ENCODE peak calls at places on chromosomes 7 and 10, in seven cellular contexts. C is ACHN, O is K562, K is GM10248, Q is GM12865, V is left ventricle myocardium inferior, I is posterior vena cava. A is an unnamed sample.

GRCh38 chr10:48439031-48439430 is 132.6 kb downstream of the MAPK8 start:
- DNase-seq in V (no peak), O (no peak), Q (no peak), I (no peak), K (no peak), C (peak), A (no peak)

GRCh38 chr7:20083781-20084180 is 133.4 kb downstream of the MACC1 start:
- DNase-seq in K (no peak), I (peak), V (no peak), O (no peak), Q (peak), C (no peak), A (no peak)

GRCh38 chr7:18202315-18203045 is 174.8 kb upstream of the PRPS1L1 start:
- DNase-seq in Q (no peak), V (no peak), I (no peak), C (no peak), O (no peak), K (no peak), A (no peak)

GRCh38 chr10:29496341-29497162 is 138.2 kb downstream of the SVIL start:
- DNase-seq in I (peak), Q (peak), O (peak), V (peak), K (peak), C (peak), A (peak)

GRCh38 chr7:107384025-107384424 is 85.8 kb upstream of the GPR22 start:
- DNase-seq in V (no peak), Q (peak), I (no peak), O (peak), K (no peak), C (no peak), A (no peak)

GRCh38 chr10:88062798-88063472 is 199.5 kb downstream of the PTEN start:
- DNase-seq in Q (peak), I (no peak), C (no peak), K (no peak), O (no peak), V (no peak), A (no peak)

GRCh38 chr10:127196227-127196954 is at the start of gene INSYN2A:
- DNase-seq in C (peak), O (no peak), K (no peak), V (peak), I (no peak), Q (no peak), A (peak)

GRCh38 chr10:70500812-70501301 is 22.3 kb downstream of the PALD1 start:
- DNase-seq in O (no peak), C (no peak), K (no peak), I (no peak), Q (no peak), V (peak), A (no peak)

GRCh38 chr7:150753826-150754603 is 16.8 kb downstream of the GIMAP5 start:
- DNase-seq in O (peak), Q (peak), V (no peak), K (peak), I (no peak), C (peak), A (peak)

GRCh38 chr10:79608505-79609375 is 2.0 kb upstream of the SFTPA1 start:
- DNase-seq in O (peak), V (no peak), I (no peak), K (peak), C (peak), Q (peak), A (peak)